ENCODE peak calls at places on chromosomes 12 and 14, in seven cellular contexts. One of them, this sample, is unnamed.

GRCh38 chr14:103806805-103807204 is 40.6 kb downstream of the PPP1R13B start:
- DNase-seq in H1: no peak
- DNase-seq in HCT116: no peak
- DNase-seq in SK-N-SH: no peak
- DNase-seq in GM12878: peak; percentile 40
- DNase-seq in HepG2: no peak
- DNase-seq in K562: no peak
- DNase-seq in this sample: no peak

GRCh38 chr12:55972045-55972843 is 1.6 kb upstream of the RAB5B start:
- DNase-seq in H1: no peak
- DNase-seq in SK-N-SH: no peak
- DNase-seq in HepG2: peak; percentile 60
- DNase-seq in K562: peak; percentile 48
- DNase-seq in GM12878: no peak
- DNase-seq in HCT116: no peak
- DNase-seq in this sample: no peak

GRCh38 chr14:90056821-90057220 is 5.0 kb upstream of the KCNK13 start:
- DNase-seq in GM12878: no peak
- DNase-seq in H1: no peak
- DNase-seq in HepG2: no peak
- DNase-seq in HCT116: no peak
- DNase-seq in SK-N-SH: no peak
- DNase-seq in K562: no peak
- DNase-seq in this sample: no peak

GRCh38 chr12:67877697-67878096 is 111.5 kb upstream of the IFNG-AS1 start:
- DNase-seq in SK-N-SH: no peak
- DNase-seq in HCT116: no peak
- DNase-seq in GM12878: no peak
- DNase-seq in HepG2: no peak
- DNase-seq in H1: no peak
- DNase-seq in K562: no peak
- DNase-seq in this sample: no peak

GRCh38 chr12:53677612-53678133 is 1.8 kb upstream of the ATP5MC2 start:
- DNase-seq in H1: no peak
- DNase-seq in GM12878: no peak
- DNase-seq in HepG2: no peak
- DNase-seq in SK-N-SH: no peak
- DNase-seq in K562: no peak
- DNase-seq in HCT116: no peak
- DNase-seq in this sample: no peak

GRCh38 chr14:89292579-89293348 is 124.3 kb downstream of the FOXN3 start:
- DNase-seq in K562: no peak
- DNase-seq in GM12878: no peak
- DNase-seq in H1: no peak
- DNase-seq in HCT116: no peak
- DNase-seq in HepG2: peak; percentile 5
- DNase-seq in SK-N-SH: no peak
- DNase-seq in this sample: no peak

GRCh38 chr12:42981379-42981778 is 391.8 kb upstream of the PRICKLE1 start:
- DNase-seq in SK-N-SH: no peak
- DNase-seq in H1: no peak
- DNase-seq in HCT116: no peak
- DNase-seq in HepG2: no peak
- DNase-seq in K562: no peak
- DNase-seq in GM12878: no peak
- DNase-seq in this sample: no peak

GRCh38 chr12:27334052-27334720 is 1.6 kb downstream of the BMAL2 start:
- DNase-seq in SK-N-SH: no peak
- DNase-seq in HepG2: no peak
- DNase-seq in HCT116: no peak
- DNase-seq in GM12878: no peak
- DNase-seq in K562: no peak
- DNase-seq in H1: no peak
- DNase-seq in this sample: no peak

GRCh38 chr14:91029451-91030217 is 30.8 kb downstream of the RPS6KA5 start:
- DNase-seq in HCT116: no peak
- DNase-seq in SK-N-SH: no peak
- DNase-seq in HepG2: no peak
- DNase-seq in GM12878: no peak
- DNase-seq in H1: no peak
- DNase-seq in K562: peak; percentile 37
- DNase-seq in this sample: no peak

GRCh38 chr12:5796171-5797091 is 148.6 kb downstream of the ANO2 start:
- DNase-seq in HepG2: peak; percentile 5
- DNase-seq in H1: no peak
- DNase-seq in HCT116: no peak
- DNase-seq in K562: peak; percentile 37
- DNase-seq in SK-N-SH: peak; percentile 49
- DNase-seq in GM12878: no peak
- DNase-seq in this sample: no peak

GRCh38 chr14:91395998-91396660 is 21.5 kb downstream of the CCDC88C start:
- DNase-seq in HepG2: no peak
- DNase-seq in GM12878: no peak
- DNase-seq in H1: no peak
- DNase-seq in SK-N-SH: no peak
- DNase-seq in HCT116: no peak
- DNase-seq in K562: no peak
- DNase-seq in this sample: no peak

GRCh38 chr12:125283521-125283920 is 218.3 kb downstream of the AACS start:
- DNase-seq in HCT116: no peak
- DNase-seq in HepG2: no peak
- DNase-seq in SK-N-SH: no peak
- DNase-seq in GM12878: no peak
- DNase-seq in K562: no peak
- DNase-seq in H1: no peak
- DNase-seq in this sample: no peak

GRCh38 chr14:83006071-83006670 is 1472.5 kb upstream of the SEL1L start:
- DNase-seq in HCT116: no peak
- DNase-seq in K562: no peak
- DNase-seq in HepG2: no peak
- DNase-seq in SK-N-SH: no peak
- DNase-seq in H1: no peak
- DNase-seq in GM12878: no peak
- DNase-seq in this sample: no peak

GRCh38 chr12:14928946-14929345 is 9.4 kb downstream of the ERP27 start:
- DNase-seq in GM12878: no peak
- DNase-seq in SK-N-SH: no peak
- DNase-seq in HepG2: no peak
- DNase-seq in H1: no peak
- DNase-seq in K562: no peak
- DNase-seq in HCT116: peak; percentile 28
- DNase-seq in this sample: peak; percentile 92

GRCh38 chr12:87690236-87690810 is 338.9 kb downstream of the C12orf50 start:
- DNase-seq in HepG2: no peak
- DNase-seq in GM12878: no peak
- DNase-seq in H1: no peak
- DNase-seq in K562: no peak
- DNase-seq in HCT116: no peak
- DNase-seq in SK-N-SH: no peak
- DNase-seq in this sample: no peak

GRCh38 chr14:106459971-106460730 is 933.8 kb downstream of the TMEM121 start:
- DNase-seq in SK-N-SH: no peak
- DNase-seq in HCT116: no peak
- DNase-seq in K562: peak; percentile 15
- DNase-seq in H1: no peak
- DNase-seq in HepG2: no peak
- DNase-seq in GM12878: no peak
- DNase-seq in this sample: peak; percentile 78

GRCh38 chr12:107400686-107401447 is 284.7 kb upstream of the PWP1 start:
- DNase-seq in K562: no peak
- DNase-seq in SK-N-SH: peak; percentile 54
- DNase-seq in HCT116: no peak
- DNase-seq in GM12878: no peak
- DNase-seq in HepG2: no peak
- DNase-seq in H1: no peak
- DNase-seq in this sample: no peak

DNA sequence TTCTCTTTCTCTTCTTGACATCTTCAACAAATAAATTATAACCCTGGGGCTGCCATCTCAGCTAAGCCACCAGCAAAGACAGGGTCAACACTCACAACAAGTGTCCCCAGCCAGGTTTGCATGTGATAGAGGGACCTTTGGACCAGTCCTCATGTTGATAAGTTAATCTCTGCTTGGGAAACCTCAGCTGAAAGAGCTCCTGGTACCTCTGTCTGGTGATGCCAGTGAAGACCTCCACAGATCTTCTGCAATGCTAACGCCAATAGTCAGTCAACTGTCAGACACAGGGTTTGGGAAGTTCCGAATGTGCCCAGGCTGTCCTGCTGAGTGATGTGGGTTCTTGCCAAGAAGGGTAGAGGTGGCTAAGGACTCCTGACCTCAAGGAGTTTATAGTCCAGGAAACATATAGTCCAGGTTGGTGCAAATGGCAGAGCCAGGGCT is 179.8 kb upstream of the GZMB start:
- DNase-seq in K562: no peak
- DNase-seq in GM12878: no peak
- DNase-seq in H1: no peak
- DNase-seq in SK-N-SH: no peak
- DNase-seq in HepG2: peak; percentile 76
- DNase-seq in HCT116: no peak
- DNase-seq in this sample: no peak
- TF ChIP-seq JUND in K562: no peak
- TF ChIP-seq JUND in GM12878: no peak
- TF ChIP-seq JUND in H1: no peak
- TF ChIP-seq JUND in SK-N-SH: no peak
- TF ChIP-seq JUND in HepG2: no peak
- TF ChIP-seq JUND in HCT116: no peak
- TF ChIP-seq JUND in this sample: no peak

GRCh38 chr12:12185424-12185823 is 81.4 kb downstream of the LRP6 start:
- DNase-seq in H1: no peak
- DNase-seq in HCT116: no peak
- DNase-seq in HepG2: no peak
- DNase-seq in K562: no peak
- DNase-seq in SK-N-SH: no peak
- DNase-seq in GM12878: no peak
- DNase-seq in this sample: no peak
- TF ChIP-seq JUND in H1: no peak
- TF ChIP-seq JUND in HCT116: no peak
- TF ChIP-seq JUND in HepG2: no peak
- TF ChIP-seq JUND in K562: no peak
- TF ChIP-seq JUND in SK-N-SH: no peak
- TF ChIP-seq JUND in GM12878: no peak
- TF ChIP-seq JUND in this sample: no peak

DNA sequence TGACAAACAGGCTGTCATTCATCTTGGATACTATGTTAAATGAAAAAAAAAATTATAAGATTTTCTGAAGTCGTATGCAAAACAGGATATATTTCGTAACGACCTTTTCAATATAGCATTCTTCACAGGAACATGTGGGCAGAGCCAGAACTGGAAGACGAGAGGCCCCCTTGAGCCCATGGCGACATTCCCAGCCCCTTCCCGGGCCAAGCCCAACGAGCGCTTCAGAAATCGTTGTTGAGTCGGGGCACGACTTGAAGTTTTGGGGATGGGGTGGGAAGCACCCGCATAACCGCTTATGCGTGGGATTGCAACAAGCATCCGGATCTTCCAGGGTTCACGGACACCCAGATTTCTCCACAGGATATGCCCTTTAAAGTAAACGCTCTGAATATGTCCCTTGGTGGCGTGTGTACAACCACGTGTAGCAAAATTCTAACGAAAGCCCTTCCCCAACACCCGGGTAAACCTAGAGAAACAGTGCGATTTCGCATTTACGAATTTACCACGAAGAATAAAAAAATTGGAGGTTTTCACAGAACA is 735 bp downstream of the C14orf39 start:
- DNase-seq in SK-N-SH: no peak
- DNase-seq in HepG2: no peak
- DNase-seq in K562: no peak
- DNase-seq in H1: no peak
- DNase-seq in HCT116: no peak
- DNase-seq in GM12878: no peak
- DNase-seq in this sample: no peak
- TF ChIP-seq JUND in SK-N-SH: no peak
- TF ChIP-seq JUND in HepG2: no peak
- TF ChIP-seq JUND in K562: no peak
- TF ChIP-seq JUND in H1: no peak
- TF ChIP-seq JUND in HCT116: no peak
- TF ChIP-seq JUND in GM12878: no peak
- TF ChIP-seq JUND in this sample: no peak

GRCh38 chr12:72318341-72318740 is 46.2 kb downstream of the TRHDE start:
- DNase-seq in HCT116: no peak
- DNase-seq in K562: no peak
- DNase-seq in HepG2: no peak
- DNase-seq in H1: no peak
- DNase-seq in SK-N-SH: no peak
- DNase-seq in GM12878: no peak
- DNase-seq in this sample: no peak

GRCh38 chr12:72323881-72324280 is 51.7 kb downstream of the TRHDE start:
- DNase-seq in K562: no peak
- DNase-seq in HCT116: no peak
- DNase-seq in H1: no peak
- DNase-seq in GM12878: no peak
- DNase-seq in HepG2: no peak
- DNase-seq in SK-N-SH: no peak
- DNase-seq in this sample: no peak
- TF ChIP-seq JUND in K562: no peak
- TF ChIP-seq JUND in HCT116: no peak
- TF ChIP-seq JUND in H1: no peak
- TF ChIP-seq JUND in GM12878: no peak
- TF ChIP-seq JUND in HepG2: no peak
- TF ChIP-seq JUND in SK-N-SH: no peak
- TF ChIP-seq JUND in this sample: no peak

DNA sequence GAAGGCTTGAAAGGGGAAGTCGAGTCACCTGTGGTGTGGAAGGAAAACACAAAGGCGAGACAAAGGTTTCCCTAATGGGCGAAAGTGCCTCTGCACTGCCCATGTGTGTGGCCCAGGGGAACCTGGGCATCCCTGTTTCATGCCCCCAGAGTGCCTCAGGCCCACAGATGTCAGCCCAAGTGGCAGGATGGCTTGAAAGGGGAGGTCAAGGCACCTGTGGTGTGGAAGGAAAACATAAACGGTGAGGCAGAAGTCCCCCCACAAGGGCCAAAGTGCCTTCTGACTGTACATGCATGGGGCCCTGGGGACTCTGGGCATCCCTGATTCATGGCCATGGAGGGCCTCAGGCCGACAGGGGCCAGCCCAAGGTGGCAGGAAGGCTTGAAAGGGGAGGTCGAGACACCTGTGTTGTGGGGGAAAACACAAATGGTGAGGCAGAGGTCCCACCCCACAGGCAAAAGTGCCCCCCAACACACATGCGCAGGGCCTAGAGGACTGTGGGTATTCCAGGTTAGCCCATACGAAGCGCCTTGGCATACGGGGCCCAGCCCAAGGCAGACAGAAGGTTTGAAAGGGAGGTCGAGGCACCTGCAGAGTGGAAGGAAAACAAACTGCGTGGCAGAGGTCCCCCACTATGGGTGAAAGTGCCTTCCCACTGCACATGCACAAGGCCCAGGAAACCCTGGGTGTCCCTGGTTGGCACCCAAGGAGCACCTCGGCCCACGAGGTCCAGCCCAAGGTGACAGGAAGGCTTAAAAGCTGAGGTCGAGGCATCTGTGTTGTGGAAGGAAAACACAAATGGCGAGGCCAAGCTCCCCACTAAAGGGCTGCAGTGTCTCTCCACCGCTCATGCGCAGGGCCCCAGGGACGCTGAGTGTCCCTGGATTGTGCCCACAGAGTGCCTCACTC is 382.3 kb downstream of the ALG10 start:
- DNase-seq in GM12878: no peak
- DNase-seq in SK-N-SH: peak; percentile 0
- DNase-seq in HepG2: no peak
- DNase-seq in HCT116: no peak
- DNase-seq in K562: no peak
- DNase-seq in H1: no peak
- DNase-seq in this sample: no peak
- TF ChIP-seq JUND in GM12878: no peak
- TF ChIP-seq JUND in SK-N-SH: no peak
- TF ChIP-seq JUND in HepG2: no peak
- TF ChIP-seq JUND in HCT116: no peak
- TF ChIP-seq JUND in K562: no peak
- TF ChIP-seq JUND in H1: no peak
- TF ChIP-seq JUND in this sample: no peak

This sample was measured in T47D.